ENCODE peak calls at places on chromosomes 13 and 19, in seven cellular contexts. T, D, A, P, C, B and V are unnamed samples.

GRCh38 chr19:41265376-41266153 is 1.4 kb downstream of the HNRNPUL1 start:
- DNase-seq in T (no peak), D (peak; percentile 47), A (no peak), P (peak; percentile 35), C (peak; percentile 25), B (peak; percentile 55), V (peak; percentile 38)

GRCh38 chr13:99281811-99282263 is 23.7 kb upstream of the GPR18 start:
- DNase-seq in T (peak; percentile 70), D (no peak), A (no peak), P (peak; percentile 64), C (no peak), B (no peak), V (peak; percentile 50)

GRCh38 chr13:37168151-37168550 is 62.7 kb upstream of the CSNK1A1L start:
- DNase-seq in T (no peak), D (no peak), A (no peak), P (no peak), C (no peak), B (no peak), V (no peak)

GRCh38 chr13:22451345-22451744 is 729.4 kb upstream of the SGCG start:
- DNase-seq in T (no peak), D (no peak), A (no peak), P (no peak), C (peak; percentile 27), B (no peak), V (no peak)

GRCh38 chr13:39527961-39528720 is 74.9 kb downstream of the LHFPL6 start:
- DNase-seq in T (no peak), D (no peak), A (no peak), P (no peak), C (peak; percentile 83), B (no peak), V (no peak)

GRCh38 chr19:5338661-5339469 is 1.7 kb downstream of the PTPRS start:
- DNase-seq in T (no peak), D (peak; percentile 54), A (no peak), P (no peak), C (no peak), B (no peak), V (no peak)

GRCh38 chr13:59750860-59751259 is 412.9 kb downstream of the DIAPH3 start:
- DNase-seq in T (no peak), D (no peak), A (peak; percentile 77), P (no peak), C (peak; percentile 75), B (no peak), V (no peak)

GRCh38 chr13:27375686-27376326 is 48.6 kb upstream of the GTF3A start:
- DNase-seq in T (no peak), D (peak; percentile 73), A (no peak), P (peak; percentile 63), C (peak; percentile 82), B (no peak), V (peak; percentile 84)

GRCh38 chr19:18419699-18420460 is 682 bp downstream of the SSBP4 start:
- DNase-seq in T (no peak), D (peak; percentile 63), A (no peak), P (no peak), C (no peak), B (no peak), V (peak; percentile 74)

GRCh38 chr19:41352279-41352608 is 1.5 kb downstream of the TGFB1 start:
- DNase-seq in T (no peak), D (peak; percentile 42), A (no peak), P (no peak), C (no peak), B (no peak), V (no peak)

GRCh38 chr19:57655443-57655842 is 13.3 kb upstream of the ZSCAN4 start:
- DNase-seq in T (no peak), D (no peak), A (no peak), P (no peak), C (no peak), B (no peak), V (no peak)

GRCh38 chr19:57648336-57649003 is 15.5 kb downstream of the ZNF211 start:
- DNase-seq in T (no peak), D (no peak), A (no peak), P (no peak), C (no peak), B (no peak), V (no peak)

GRCh38 chr19:57651654-57651996 is 17.1 kb upstream of the ZSCAN4 start:
- DNase-seq in T (no peak), D (no peak), A (no peak), P (no peak), C (no peak), B (no peak), V (no peak)

GRCh38 chr19:57656346-57656745 is 12.4 kb upstream of the ZSCAN4 start:
- DNase-seq in T (no peak), D (no peak), A (no peak), P (no peak), C (no peak), B (no peak), V (no peak)

GRCh38 chr19:57653689-57654088 is 15.0 kb upstream of the ZSCAN4 start:
- DNase-seq in T (no peak), D (no peak), A (no peak), P (no peak), C (no peak), B (no peak), V (no peak)
- H3K27me3 ChIP-seq in T (no peaks in the 10 kb centered on the region), D (no peaks in the 10 kb centered on the region), A (no peaks in the 10 kb centered on the region), P (peaks cover 4% of the 10 kb centered on the region), C (peaks cover 19% of the 10 kb centered on the region), B (no peaks in the 10 kb centered on the region), V (no peaks in the 10 kb centered on the region)

GRCh38 chr19:51809787-51810186 is 14.8 kb downstream of the FPR3 start:
- DNase-seq in T (no peak), D (no peak), A (no peak), P (no peak), C (peak; percentile 65), B (no peak), V (no peak)
- H3K4me1 ChIP-seq in T (no peaks in the 10 kb centered on the region), D (peaks cover 4% of the 10 kb centered on the region), A (peaks cover 1% of the 10 kb centered on the region), P (peaks cover 2% of the 10 kb centered on the region), C (no peaks in the 10 kb centered on the region), B (no peaks in the 10 kb centered on the region), V (no peaks in the 10 kb centered on the region)

DNA sequence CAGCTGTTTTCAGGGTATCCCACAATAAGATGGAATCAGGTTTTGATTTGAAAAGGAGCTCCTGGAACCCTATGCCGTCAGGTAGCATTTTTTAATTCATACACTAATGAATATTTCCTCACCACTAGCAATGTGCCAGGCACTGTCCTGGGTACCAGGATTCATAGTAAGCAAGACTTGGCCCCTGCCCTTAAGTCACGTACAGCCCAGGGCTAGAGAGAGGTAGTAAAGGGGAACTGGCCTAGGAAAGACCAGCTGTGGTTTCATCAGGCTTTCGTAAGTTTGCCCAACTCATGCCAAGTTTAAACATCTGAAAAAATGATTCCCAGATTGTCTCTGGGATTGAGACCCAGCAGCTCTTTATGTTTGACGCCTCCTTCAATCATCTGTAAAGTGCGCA is 45.9 kb upstream of the AMER2 start:
- DNase-seq in T (no peak), D (no peak), A (no peak), P (no peak), C (no peak), B (no peak), V (no peak)
- H3K27me3 ChIP-seq in T (peaks cover 4% of the 10 kb centered on the region), D (no peaks in the 10 kb centered on the region), A (no peaks in the 10 kb centered on the region), P (peaks cover 2% of the 10 kb centered on the region), C (no peaks in the 10 kb centered on the region), B (peaks cover 4% of the 10 kb centered on the region), V (no peaks in the 10 kb centered on the region)

GRCh38 chr19:38663156-38663651 is 15.8 kb downstream of the ACTN4 start:
- DNase-seq in T (no peak), D (no peak), A (no peak), P (no peak), C (no peak), B (no peak), V (no peak)
- H3K4me1 ChIP-seq in T (peaks cover 3% of the 10 kb centered on the region), D (peaks cover 62% of the 10 kb centered on the region), A (peaks cover 21% of the 10 kb centered on the region), P (peaks cover 66% of the 10 kb centered on the region), C (peaks cover 96% of the 10 kb centered on the region), B (peaks cover 76% of the 10 kb centered on the region), V (peaks cover 74% of the 10 kb centered on the region)